ENCODE peak calls at places on chromosomes 7 and 10, in seven cellular contexts. O is transverse colon, N is AG04449, R is RWPE2, C is endothelial cell of umbilical vein, K is neural progenitor cell, S is heart left ventricle. M is an unnamed sample.

GRCh38 chr10:111037868-111038267 is 39.0 kb upstream of the ADRA2A start:
- DNase-seq in K (no peak), R (no peak), O (no peak), N (no peak), C (no peak), S (no peak), M (no peak)

GRCh38 chr7:150791304-150791703 is 8.9 kb downstream of the TMEM176B start:
- DNase-seq in C (no peak), K (no peak), R (no peak), N (no peak), S (no peak), O (no peak), M (no peak)

GRCh38 chr7:5228066-5228465 is 38.0 kb downstream of the WIPI2 start:
- DNase-seq in N (no peak), R (no peak), C (no peak), O (no peak), K (no peak), S (no peak), M (no peak)

GRCh38 chr7:40586197-40586596 is 451.4 kb downstream of the SUGCT start:
- DNase-seq in K (no peak), S (no peak), R (no peak), N (peak), O (no peak), C (peak), M (peak)

GRCh38 chr7:22885824-22886255 is 63.2 kb upstream of the TOMM7 start:
- DNase-seq in C (no peak), N (no peak), S (no peak), O (no peak), R (no peak), K (no peak), M (no peak)

GRCh38 chr10:127414024-127414423 is 135.1 kb upstream of the NPS start:
- DNase-seq in C (no peak), S (no peak), R (no peak), O (no peak), N (no peak), K (peak), M (no peak)

GRCh38 chr10:110708776-110709443 is 64.8 kb downstream of the RBM20 start:
- DNase-seq in O (no peak), K (peak), N (no peak), R (no peak), C (no peak), S (no peak), M (no peak)

GRCh38 chr7:2281556-2281955 is 32.7 kb downstream of the SNX8 start:
- DNase-seq in K (no peak), R (no peak), S (peak), C (peak), N (no peak), O (no peak), M (no peak)

GRCh38 chr7:69219381-69219780 is 378.9 kb upstream of the AUTS2 start:
- DNase-seq in N (no peak), K (no peak), S (no peak), C (no peak), R (no peak), O (no peak), M (no peak)

DNA sequence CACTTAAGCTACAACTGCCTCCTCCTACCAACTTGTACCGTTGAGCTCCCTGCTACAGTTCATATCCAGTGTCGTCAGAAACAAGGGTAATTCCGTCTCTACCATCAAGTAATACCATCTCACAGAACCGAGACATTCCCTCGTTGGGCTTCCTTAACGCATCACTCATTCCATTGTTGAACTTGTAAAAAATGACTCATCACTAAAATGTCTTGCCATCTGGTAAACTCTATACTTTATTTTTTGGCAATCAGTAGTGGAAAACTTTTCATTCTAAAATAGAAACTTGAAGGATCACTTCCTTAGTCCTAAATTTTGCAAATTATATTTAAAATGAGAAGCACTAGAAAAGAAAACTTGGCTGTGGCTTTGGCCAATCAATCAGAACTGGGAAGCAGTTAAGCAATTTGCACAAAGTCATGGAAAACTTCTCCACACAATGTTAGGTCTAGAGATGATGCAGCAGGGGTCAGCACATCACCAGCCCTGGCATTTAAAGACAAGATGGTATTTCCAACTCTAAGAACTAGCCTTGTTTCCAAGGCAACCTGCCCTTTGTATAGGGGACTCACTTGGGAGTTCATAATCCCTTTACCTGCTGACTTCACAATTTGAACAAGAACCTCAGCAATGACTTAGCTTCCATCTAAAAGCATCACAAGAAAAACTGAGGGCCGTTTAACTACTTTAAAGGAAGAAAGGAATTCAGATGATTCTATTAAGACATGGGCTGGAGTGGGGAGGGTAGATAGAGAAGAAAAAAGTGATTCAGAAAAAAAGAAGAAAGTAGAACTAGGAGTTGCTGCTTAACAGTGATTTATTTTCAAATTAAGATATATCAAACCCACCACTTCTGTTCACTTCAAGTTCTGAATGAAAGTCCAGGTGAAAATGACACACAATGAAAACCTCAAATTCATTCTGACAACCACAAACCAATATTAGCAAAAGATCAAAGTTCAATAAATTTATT is 288.1 kb downstream of the PARD3 start:
- DNase-seq in N (peak), C (peak), R (no peak), O (no peak), K (peak), S (no peak), M (peak)
- H3K4me3 ChIP-seq in N (no peak), C (no peak), R (no peak), O (no peak), K (no peak), S (no peak), M (no peak)

GRCh38 chr7:138602456-138602855 is 98.7 kb downstream of the SVOPL start:
- DNase-seq in S (no peak), K (no peak), O (no peak), N (no peak), C (no peak), R (no peak), M (no peak)

GRCh38 chr7:138607216-138608126 is 93.7 kb downstream of the SVOPL start:
- DNase-seq in N (no peak), S (no peak), O (no peak), K (no peak), R (no peak), C (no peak), M (no peak)

GRCh38 chr7:138608292-138608691 is 92.9 kb downstream of the SVOPL start:
- DNase-seq in R (no peak), O (no peak), C (peak), N (no peak), S (no peak), K (no peak), M (no peak)

GRCh38 chr7:138603549-138604324 is 97.4 kb downstream of the SVOPL start:
- DNase-seq in C (no peak), S (no peak), K (no peak), O (no peak), R (no peak), N (no peak), M (no peak)

GRCh38 chr7:138606251-138606650 is 94.9 kb downstream of the SVOPL start:
- DNase-seq in N (no peak), C (no peak), R (no peak), K (no peak), O (no peak), S (no peak), M (no peak)
- TF ChIP-seq CTCF in N (no peak), C (no peak), R (no peak), K (no peak), O (no peak), S (no peak), M (no peak)

DNA sequence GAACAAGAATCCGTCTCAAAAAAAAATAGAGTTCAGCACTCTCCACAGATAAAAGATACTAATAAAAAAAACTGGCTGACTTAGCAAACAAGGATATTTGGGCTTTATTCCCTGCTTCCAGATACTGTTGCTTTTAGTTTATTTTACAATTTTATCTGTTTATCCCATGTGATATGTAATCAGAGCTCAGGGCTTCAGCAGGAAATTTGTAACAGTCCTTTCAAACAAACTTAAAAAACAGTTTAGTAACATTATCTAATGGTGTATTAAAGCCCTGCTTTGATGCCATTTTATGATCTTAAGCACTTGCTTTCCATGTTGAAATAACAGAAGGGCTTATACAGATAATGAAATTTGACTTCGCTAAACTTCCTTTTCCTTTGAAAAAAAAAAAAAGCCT is 28.1 kb downstream of the DCLRE1A start:
- DNase-seq in R (no peak), S (no peak), K (no peak), C (no peak), O (no peak), N (no peak), M (no peak)
- H3K4me3 ChIP-seq in R (no peak), S (no peak), K (no peak), C (no peak), O (no peak), N (no peak), M (no peak)

GRCh38 chr10:15661574-15661973 is 58.1 kb downstream of the ITGA8 start:
- DNase-seq in C (no peak), K (no peak), S (no peak), R (no peak), O (no peak), N (no peak), M (no peak)

GRCh38 chr10:15658099-15658702 is 61.5 kb downstream of the ITGA8 start:
- DNase-seq in N (no peak), C (peak), S (no peak), K (no peak), O (no peak), R (no peak), M (no peak)

DNA sequence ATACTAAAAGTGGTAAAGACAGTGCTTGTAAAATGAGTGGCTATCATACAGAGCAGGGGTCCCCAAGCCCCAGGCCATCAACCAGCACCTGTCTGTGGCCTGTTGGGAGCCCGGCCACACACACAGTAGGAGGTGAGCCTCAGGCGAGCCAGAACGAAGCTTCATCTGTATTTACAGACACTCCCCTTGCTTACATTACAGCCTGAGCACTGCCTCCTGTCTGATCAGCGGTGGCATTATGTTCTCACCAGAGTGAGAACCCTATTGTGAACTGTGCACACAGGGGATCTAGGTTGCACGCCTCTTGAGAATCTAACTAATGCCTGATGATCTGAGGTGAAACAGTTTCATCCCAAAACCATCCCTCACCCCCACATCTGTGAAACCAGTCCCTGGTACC is 58.7 kb downstream of the ITGA8 start:
- DNase-seq in K (peak), N (no peak), C (no peak), R (no peak), O (no peak), S (no peak), M (no peak)
- TF ChIP-seq CTCF in K (peak), N (no peak), C (no peak), R (no peak), O (no peak), S (no peak), M (no peak)

DNA sequence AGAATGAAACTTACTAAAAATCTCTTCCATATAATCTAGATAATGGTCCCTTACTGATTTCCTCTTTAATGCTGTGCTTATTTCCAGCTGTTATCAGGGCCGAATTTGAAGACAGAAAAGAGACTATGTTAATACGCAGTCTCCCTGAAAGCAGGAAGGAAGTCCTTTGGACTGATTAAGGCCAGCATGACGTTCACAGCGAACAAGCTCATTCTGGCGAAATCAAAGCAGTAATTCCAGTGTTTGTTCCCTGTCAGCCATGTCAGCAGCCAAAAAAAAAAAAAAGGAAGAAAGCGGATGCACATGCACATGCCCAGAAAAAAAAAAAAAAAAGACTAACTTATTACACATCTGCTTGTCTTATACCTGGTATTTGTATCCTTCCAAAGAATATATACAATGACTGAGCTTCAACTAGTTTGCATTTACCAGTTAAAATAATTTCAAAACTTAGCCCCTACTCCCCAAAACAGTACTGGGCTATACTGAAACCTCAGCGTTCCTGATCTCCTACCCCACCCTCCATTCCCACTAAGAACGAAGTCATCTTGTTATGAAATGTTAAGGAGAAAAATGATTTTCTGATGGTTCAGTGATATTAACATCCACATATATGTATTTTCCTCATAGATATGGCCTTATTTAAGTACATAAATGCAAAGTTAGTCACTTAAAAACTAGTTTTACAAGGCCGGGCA is 29.0 kb upstream of the ANAPC16 start:
- DNase-seq in R (no peak), N (no peak), S (no peak), O (peak), K (no peak), C (peak), M (no peak)
- H3K4me3 ChIP-seq in R (no peak), N (no peak), S (peak), O (no peak), K (no peak), C (peak), M (no peak)

DNA sequence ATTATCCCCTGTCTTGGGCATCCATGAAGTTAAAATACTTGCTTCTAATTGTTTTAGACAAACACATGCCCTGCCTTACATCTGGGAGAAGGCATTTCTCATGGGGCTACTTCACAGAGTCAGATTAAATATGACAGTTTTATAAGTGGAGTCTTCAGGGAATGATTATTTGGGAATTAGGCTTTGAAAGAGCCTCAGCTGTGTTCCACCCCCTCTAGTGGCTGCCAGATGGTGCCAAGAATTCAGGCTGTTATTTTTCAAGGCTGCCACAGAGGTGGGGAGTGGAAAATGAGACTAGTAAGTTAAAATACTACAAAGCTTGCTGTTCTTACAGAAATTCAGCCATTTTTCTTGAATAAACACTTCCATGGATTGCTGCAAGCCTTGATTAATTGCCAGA is 45.8 kb upstream of the DNAH11 start:
- DNase-seq in N (no peak), R (no peak), C (no peak), S (no peak), K (no peak), O (no peak), M (no peak)
- TF ChIP-seq CTCF in N (peak), R (no peak), C (peak), S (no peak), K (peak), O (no peak), M (peak)

GRCh38 chr10:116001976-116002375 is 271.0 kb downstream of the GFRA1 start:
- DNase-seq in R (no peak), S (no peak), N (no peak), C (no peak), K (no peak), O (no peak), M (no peak)
- H3K4me3 ChIP-seq in R (no peak), S (no peak), N (no peak), C (no peak), K (no peak), O (no peak), M (no peak)

M was measured in retinal pigment epithelial cell.